ENCODE peak calls at places on chromosomes 12 and 14, in eight cellular contexts. Z is thyroid gland; G is activated CD4-positive, CD25-positive, alpha-beta regulatory T cell treated with anti-CD3 and anti-CD28 coated beads, Interleukin-2, amount 50 U/mL, for 16 hours; T is lung; C is dorsolateral prefrontal cortex; X is stimulated activated CD8-positive, alpha-beta memory T cell treated with anti-CD3 and anti-CD28 coated beads, Interleukin-4, amount 100 ng/mL, for 1 hour; N is H7; W is PC-3. H is an unnamed sample.

GRCh38 chr12:92208613-92209121 is 63.0 kb upstream of the BTG1 start:
- DNase-seq in G (no peak), Z (no peak), T (no peak), C (no peak), W (peak; percentile 70), X (no peak), N (no peak), H (no peak)

GRCh38 chr12:98418357-98419075 is 96.9 kb upstream of the TMPO start:
- DNase-seq in G (no peak), T (peak; percentile 95), Z (peak; percentile 98), N (peak; percentile 65), C (no peak), X (no peak), W (peak; percentile 92), H (peak; percentile 14)

GRCh38 chr14:95320076-95320895 is 578 bp upstream of the CLMN start:
- DNase-seq in X (no peak), T (no peak), N (no peak), G (no peak), W (no peak), C (no peak), Z (peak; percentile 17), H (no peak)

GRCh38 chr12:52235822-52236291 is 2.8 kb downstream of the KRT7 start:
- DNase-seq in W (peak; percentile 95), T (no peak), X (no peak), Z (peak; percentile 57), G (no peak), C (no peak), N (no peak), H (no peak)

GRCh38 chr12:50637870-50638481 is 125.9 kb upstream of the ATF1 start:
- DNase-seq in G (no peak), T (no peak), C (no peak), N (peak; percentile 33), X (no peak), Z (no peak), W (peak; percentile 73), H (no peak)

GRCh38 chr12:8508912-8509841 is 4.1 kb upstream of the CLEC4D start:
- DNase-seq in W (no peak), N (no peak), Z (no peak), G (no peak), X (no peak), C (no peak), T (no peak), H (no peak)

GRCh38 chr12:17540921-17541320 is 549.1 kb downstream of the RERGL start:
- DNase-seq in C (no peak), Z (no peak), X (no peak), G (no peak), N (no peak), W (peak; percentile 5), T (no peak), H (no peak)

GRCh38 chr14:52355016-52355430 is 40.9 kb downstream of the PTGER2 start:
- DNase-seq in W (peak; percentile 95), G (no peak), X (no peak), Z (no peak), N (no peak), T (no peak), C (no peak), H (no peak)

GRCh38 chr14:92704036-92704804 is 44.2 kb downstream of the LGMN start:
- DNase-seq in W (no peak), T (no peak), N (no peak), G (no peak), C (peak; percentile 48), Z (no peak), X (no peak), H (no peak)

GRCh38 chr12:56565510-56566101 is 44.0 kb downstream of the RBMS2 start:
- DNase-seq in T (peak; percentile 53), W (peak; percentile 25), X (peak; percentile 8), N (peak; percentile 68), Z (peak; percentile 22), C (no peak), G (no peak), H (peak; percentile 39)

GRCh38 chr14:90495357-90496276 is 98.8 kb downstream of the CALM1 start:
- DNase-seq in Z (peak; percentile 70), N (peak; percentile 90), X (peak; percentile 9), T (no peak), G (no peak), C (no peak), W (peak; percentile 69), H (peak; percentile 65)

GRCh38 chr12:117143008-117143532 is 43.9 kb upstream of the TESC start:
- DNase-seq in Z (no peak), T (peak; percentile 42), X (no peak), G (no peak), C (no peak), W (peak; percentile 99), N (no peak), H (no peak)

GRCh38 chr12:50734409-50735263 is 29.3 kb upstream of the ATF1 start:
- DNase-seq in N (peak; percentile 67), Z (peak; percentile 21), C (peak; percentile 29), G (no peak), X (no peak), T (no peak), W (peak; percentile 63), H (peak; percentile 17)

GRCh38 chr12:50157259-50157658 is 9.9 kb downstream of the CERS5 start:
- DNase-seq in G (no peak), W (no peak), Z (no peak), C (no peak), T (no peak), X (no peak), N (no peak), H (no peak)

GRCh38 chr12:125111403-125111802 is 46.2 kb downstream of the AACS start:
- DNase-seq in X (no peak), Z (no peak), N (no peak), C (no peak), T (no peak), G (no peak), W (no peak), H (no peak)

GRCh38 chr14:96792003-96792402 is 5.2 kb upstream of the VRK1 start:
- DNase-seq in Z (no peak), W (peak; percentile 74), T (no peak), G (no peak), N (no peak), X (no peak), C (no peak), H (no peak)

GRCh38 chr14:104215706-104216334 is 77.4 kb downstream of the KIF26A start:
- DNase-seq in G (no peak), T (no peak), X (no peak), W (no peak), Z (no peak), N (no peak), C (no peak), H (no peak)